ENCODE peak calls at places on chromosome 20, in nine cellular contexts. One of them, this sample, is unnamed.
A peak's percentile ranks its signal among the peaks of the same experiment; 100 is the strongest.

GRCh38 chr20:4484431-4485057 is 237.2 kb upstream of the PRND start:
- DNase-seq in tibial artery: no peak
- DNase-seq in Calu3: no peak
- DNase-seq in gastrocnemius medialis: no peak
- DNase-seq in fibroblast of lung: no peak
- DNase-seq in bronchial epithelial cell: no peak
- DNase-seq in heart left ventricle: no peak
- DNase-seq in psoas muscle: no peak
- DNase-seq in epithelial cell of esophagus: no peak
- DNase-seq in this sample: no peak

GRCh38 chr20:7579888-7580287 is 360.4 kb downstream of the HAO1 start:
- DNase-seq in gastrocnemius medialis: no peak
- DNase-seq in psoas muscle: no peak
- DNase-seq in heart left ventricle: no peak
- DNase-seq in Calu3: peak; percentile 8
- DNase-seq in epithelial cell of esophagus: peak; percentile 88
- DNase-seq in tibial artery: no peak
- DNase-seq in bronchial epithelial cell: peak; percentile 81
- DNase-seq in fibroblast of lung: no peak
- DNase-seq in this sample: no peak

GRCh38 chr20:13554076-13554475 is 84.7 kb downstream of the TASP1 start:
- DNase-seq in bronchial epithelial cell: no peak
- DNase-seq in gastrocnemius medialis: no peak
- DNase-seq in fibroblast of lung: peak; percentile 77
- DNase-seq in Calu3: no peak
- DNase-seq in epithelial cell of esophagus: no peak
- DNase-seq in tibial artery: no peak
- DNase-seq in psoas muscle: no peak
- DNase-seq in heart left ventricle: no peak
- DNase-seq in this sample: no peak

GRCh38 chr20:63496404-63497120 is 2.3 kb downstream of the EEF1A2 start:
- DNase-seq in Calu3: no peak
- DNase-seq in epithelial cell of esophagus: no peak
- DNase-seq in psoas muscle: peak; percentile 59
- DNase-seq in heart left ventricle: peak; percentile 52
- DNase-seq in bronchial epithelial cell: no peak
- DNase-seq in tibial artery: no peak
- DNase-seq in gastrocnemius medialis: peak; percentile 30
- DNase-seq in fibroblast of lung: no peak
- DNase-seq in this sample: no peak

GRCh38 chr20:40982415-40983145 is 46.0 kb upstream of the TOP1 start:
- DNase-seq in fibroblast of lung: no peak
- DNase-seq in heart left ventricle: no peak
- DNase-seq in epithelial cell of esophagus: no peak
- DNase-seq in bronchial epithelial cell: no peak
- DNase-seq in psoas muscle: no peak
- DNase-seq in tibial artery: no peak
- DNase-seq in Calu3: no peak
- DNase-seq in gastrocnemius medialis: no peak
- DNase-seq in this sample: no peak

GRCh38 chr20:49717693-49718092 is 4.0 kb upstream of the B4GALT5 start:
- DNase-seq in fibroblast of lung: no peak
- DNase-seq in bronchial epithelial cell: peak; percentile 78
- DNase-seq in heart left ventricle: no peak
- DNase-seq in Calu3: peak; percentile 55
- DNase-seq in tibial artery: no peak
- DNase-seq in psoas muscle: peak; percentile 59
- DNase-seq in epithelial cell of esophagus: peak; percentile 76
- DNase-seq in gastrocnemius medialis: peak; percentile 88
- DNase-seq in this sample: no peak

GRCh38 chr20:37598101-37598530 is 70.4 kb upstream of the BLCAP start:
- DNase-seq in tibial artery: no peak
- DNase-seq in bronchial epithelial cell: no peak
- DNase-seq in fibroblast of lung: no peak
- DNase-seq in heart left ventricle: no peak
- DNase-seq in epithelial cell of esophagus: no peak
- DNase-seq in psoas muscle: no peak
- DNase-seq in Calu3: no peak
- DNase-seq in gastrocnemius medialis: no peak
- DNase-seq in this sample: no peak

GRCh38 chr20:10508468-10509251 is 73.6 kb downstream of the SLX4IP start:
- DNase-seq in gastrocnemius medialis: no peak
- DNase-seq in bronchial epithelial cell: no peak
- DNase-seq in epithelial cell of esophagus: no peak
- DNase-seq in psoas muscle: peak; percentile 53
- DNase-seq in heart left ventricle: no peak
- DNase-seq in fibroblast of lung: peak; percentile 76
- DNase-seq in Calu3: no peak
- DNase-seq in tibial artery: peak; percentile 66
- DNase-seq in this sample: no peak

GRCh38 chr20:57278457-57278856 is 12.0 kb upstream of the BMP7 start:
- DNase-seq in tibial artery: no peak
- DNase-seq in psoas muscle: no peak
- DNase-seq in heart left ventricle: no peak
- DNase-seq in gastrocnemius medialis: no peak
- DNase-seq in bronchial epithelial cell: no peak
- DNase-seq in epithelial cell of esophagus: no peak
- DNase-seq in fibroblast of lung: no peak
- DNase-seq in Calu3: no peak
- DNase-seq in this sample: no peak

GRCh38 chr20:10239954-10240353 is 21.3 kb downstream of the SNAP25 start:
- DNase-seq in fibroblast of lung: no peak
- DNase-seq in psoas muscle: no peak
- DNase-seq in bronchial epithelial cell: peak; percentile 93
- DNase-seq in heart left ventricle: no peak
- DNase-seq in gastrocnemius medialis: no peak
- DNase-seq in tibial artery: no peak
- DNase-seq in Calu3: peak; percentile 76
- DNase-seq in epithelial cell of esophagus: peak; percentile 92
- DNase-seq in this sample: no peak

GRCh38 chr20:51563597-51564332 is 21.2 kb upstream of the NFATC2 start:
- DNase-seq in tibial artery: peak; percentile 74
- DNase-seq in gastrocnemius medialis: no peak
- DNase-seq in psoas muscle: peak; percentile 64
- DNase-seq in fibroblast of lung: peak; percentile 90
- DNase-seq in bronchial epithelial cell: peak; percentile 60
- DNase-seq in Calu3: peak; percentile 79
- DNase-seq in epithelial cell of esophagus: peak; percentile 54
- DNase-seq in heart left ventricle: peak; percentile 73
- DNase-seq in this sample: peak; percentile 61

GRCh38 chr20:58547527-58548475 is 32.6 kb upstream of the APCDD1L start:
- DNase-seq in Calu3: no peak
- DNase-seq in psoas muscle: no peak
- DNase-seq in fibroblast of lung: peak; percentile 89
- DNase-seq in epithelial cell of esophagus: peak; percentile 27
- DNase-seq in heart left ventricle: no peak
- DNase-seq in bronchial epithelial cell: peak; percentile 25
- DNase-seq in gastrocnemius medialis: no peak
- DNase-seq in tibial artery: no peak
- DNase-seq in this sample: no peak

GRCh38 chr20:24331939-24332338 is 137.5 kb upstream of the SYNDIG1 start:
- DNase-seq in heart left ventricle: no peak
- DNase-seq in psoas muscle: no peak
- DNase-seq in gastrocnemius medialis: no peak
- DNase-seq in fibroblast of lung: no peak
- DNase-seq in Calu3: no peak
- DNase-seq in bronchial epithelial cell: no peak
- DNase-seq in tibial artery: no peak
- DNase-seq in epithelial cell of esophagus: no peak
- DNase-seq in this sample: no peak

GRCh38 chr20:17043323-17043722 is 183.5 kb upstream of the PCSK2 start:
- DNase-seq in psoas muscle: no peak
- DNase-seq in bronchial epithelial cell: no peak
- DNase-seq in epithelial cell of esophagus: no peak
- DNase-seq in Calu3: no peak
- DNase-seq in gastrocnemius medialis: no peak
- DNase-seq in tibial artery: no peak
- DNase-seq in fibroblast of lung: no peak
- DNase-seq in heart left ventricle: no peak
- DNase-seq in this sample: no peak

GRCh38 chr20:23150304-23151007 is 64.3 kb upstream of the CD93 start:
- DNase-seq in bronchial epithelial cell: no peak
- DNase-seq in epithelial cell of esophagus: no peak
- DNase-seq in fibroblast of lung: no peak
- DNase-seq in heart left ventricle: no peak
- DNase-seq in Calu3: no peak
- DNase-seq in tibial artery: no peak
- DNase-seq in psoas muscle: peak; percentile 75
- DNase-seq in gastrocnemius medialis: peak; percentile 70
- DNase-seq in this sample: no peak

DNA sequence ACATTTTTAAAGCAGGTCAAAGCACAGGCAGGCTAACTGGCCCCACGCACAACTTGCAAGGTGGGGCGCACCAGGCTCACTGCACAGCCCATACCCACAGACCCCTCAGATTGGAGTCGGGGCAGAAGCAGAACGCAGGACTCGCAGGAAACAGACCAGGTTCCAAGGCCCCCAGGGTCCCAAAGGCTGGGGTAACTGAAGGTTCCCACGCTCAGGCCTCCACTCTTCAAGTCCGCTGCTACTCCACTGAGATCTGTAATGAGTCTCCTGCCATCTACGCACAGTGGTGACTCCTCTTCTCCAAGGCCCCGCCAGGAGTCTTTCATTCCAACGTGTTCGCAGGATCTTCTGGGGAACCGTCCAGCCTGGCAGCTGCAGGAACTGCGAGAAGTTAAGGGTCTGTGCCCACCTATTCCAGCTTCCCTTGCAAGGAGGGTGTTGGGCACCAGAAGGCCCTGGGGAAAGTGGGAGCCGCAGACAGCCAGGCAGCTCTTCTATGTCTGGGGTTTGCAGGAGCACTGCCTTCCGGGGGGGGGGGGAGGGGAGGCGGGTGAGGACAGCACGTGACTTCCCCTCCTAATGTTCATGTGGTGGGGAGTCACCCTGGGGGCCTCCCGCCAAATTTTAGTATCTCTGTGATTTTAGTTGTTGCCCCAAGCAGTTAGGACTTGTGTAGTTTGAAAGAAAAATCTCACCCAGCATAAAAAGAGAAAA is 2.0 kb upstream of the TAF4 start:
- DNase-seq in gastrocnemius medialis: no peak
- DNase-seq in tibial artery: no peak
- DNase-seq in Calu3: no peak
- DNase-seq in fibroblast of lung: no peak
- DNase-seq in epithelial cell of esophagus: no peak
- DNase-seq in bronchial epithelial cell: no peak
- DNase-seq in heart left ventricle: no peak
- DNase-seq in psoas muscle: no peak
- DNase-seq in this sample: no peak
- TF ChIP-seq CTCF in gastrocnemius medialis: no peak
- TF ChIP-seq CTCF in tibial artery: no peak
- TF ChIP-seq CTCF in Calu3: no peak
- TF ChIP-seq CTCF in fibroblast of lung: no peak
- TF ChIP-seq CTCF in epithelial cell of esophagus: no peak
- TF ChIP-seq CTCF in bronchial epithelial cell: no peak
- TF ChIP-seq CTCF in heart left ventricle: no peak
- TF ChIP-seq CTCF in psoas muscle: no peak
- TF ChIP-seq CTCF in this sample: no peak

DNA sequence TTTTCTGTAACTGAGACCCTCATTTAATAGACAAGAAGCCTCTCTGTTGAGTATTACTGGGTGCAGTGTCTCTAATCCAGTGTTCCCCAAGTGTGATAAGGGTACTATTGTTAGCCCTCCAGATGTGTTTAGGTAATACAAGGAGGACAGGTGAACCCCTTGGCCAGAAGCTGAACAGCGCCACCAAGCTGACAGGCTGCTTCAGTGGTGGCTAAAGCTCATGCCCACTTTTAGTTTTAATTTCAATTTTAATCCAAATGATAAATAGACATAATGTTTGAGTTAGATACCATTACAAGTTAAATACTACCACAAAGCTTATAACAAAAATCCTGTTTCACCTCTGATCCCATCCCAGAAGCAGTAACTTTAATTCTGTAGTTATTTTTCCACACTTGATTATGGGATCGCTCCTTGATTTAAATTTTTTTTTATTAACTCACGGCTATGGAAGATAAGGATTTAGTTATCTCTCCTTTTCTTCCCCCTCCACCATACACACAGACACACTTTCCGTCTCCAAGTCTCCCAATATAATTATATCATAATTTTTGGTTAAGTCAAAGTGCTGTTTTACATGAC is 8.3 kb upstream of the STK35 start:
- DNase-seq in Calu3: peak; percentile 42
- DNase-seq in gastrocnemius medialis: no peak
- DNase-seq in bronchial epithelial cell: peak; percentile 42
- DNase-seq in heart left ventricle: no peak
- DNase-seq in fibroblast of lung: no peak
- DNase-seq in tibial artery: no peak
- DNase-seq in epithelial cell of esophagus: peak; percentile 59
- DNase-seq in psoas muscle: no peak
- DNase-seq in this sample: no peak
- TF ChIP-seq CTCF in Calu3: peak; percentile 46
- TF ChIP-seq CTCF in gastrocnemius medialis: no peak
- TF ChIP-seq CTCF in bronchial epithelial cell: peak; percentile 71
- TF ChIP-seq CTCF in heart left ventricle: peak; percentile 47
- TF ChIP-seq CTCF in fibroblast of lung: peak; percentile 39
- TF ChIP-seq CTCF in tibial artery: peak; percentile 11
- TF ChIP-seq CTCF in epithelial cell of esophagus: peak; percentile 83
- TF ChIP-seq CTCF in psoas muscle: peak; percentile 31
- TF ChIP-seq CTCF in this sample: peak; percentile 35

GRCh38 chr20:2195614-2196013 is 94.0 kb downstream of the STK35 start:
- DNase-seq in epithelial cell of esophagus: peak; percentile 15
- DNase-seq in tibial artery: no peak
- DNase-seq in fibroblast of lung: no peak
- DNase-seq in psoas muscle: no peak
- DNase-seq in heart left ventricle: no peak
- DNase-seq in gastrocnemius medialis: no peak
- DNase-seq in bronchial epithelial cell: no peak
- DNase-seq in Calu3: no peak
- DNase-seq in this sample: no peak
- TF ChIP-seq CTCF in epithelial cell of esophagus: no peak
- TF ChIP-seq CTCF in tibial artery: no peak
- TF ChIP-seq CTCF in fibroblast of lung: no peak
- TF ChIP-seq CTCF in psoas muscle: no peak
- TF ChIP-seq CTCF in heart left ventricle: no peak
- TF ChIP-seq CTCF in gastrocnemius medialis: no peak
- TF ChIP-seq CTCF in bronchial epithelial cell: no peak
- TF ChIP-seq CTCF in Calu3: no peak
- TF ChIP-seq CTCF in this sample: no peak

GRCh38 chr20:42945194-42945593 is 244.5 kb downstream of the PTPRT start:
- DNase-seq in Calu3: no peak
- DNase-seq in tibial artery: no peak
- DNase-seq in fibroblast of lung: no peak
- DNase-seq in bronchial epithelial cell: no peak
- DNase-seq in heart left ventricle: no peak
- DNase-seq in psoas muscle: no peak
- DNase-seq in gastrocnemius medialis: no peak
- DNase-seq in epithelial cell of esophagus: no peak
- DNase-seq in this sample: no peak

GRCh38 chr20:42945595-42945994 is 244.1 kb downstream of the PTPRT start:
- DNase-seq in epithelial cell of esophagus: no peak
- DNase-seq in Calu3: no peak
- DNase-seq in fibroblast of lung: no peak
- DNase-seq in heart left ventricle: no peak
- DNase-seq in tibial artery: no peak
- DNase-seq in gastrocnemius medialis: no peak
- DNase-seq in psoas muscle: no peak
- DNase-seq in bronchial epithelial cell: no peak
- DNase-seq in this sample: no peak

GRCh38 chr20:42955713-42956112 is 234.0 kb downstream of the PTPRT start:
- DNase-seq in psoas muscle: no peak
- DNase-seq in heart left ventricle: no peak
- DNase-seq in fibroblast of lung: no peak
- DNase-seq in gastrocnemius medialis: no peak
- DNase-seq in epithelial cell of esophagus: no peak
- DNase-seq in tibial artery: no peak
- DNase-seq in Calu3: no peak
- DNase-seq in bronchial epithelial cell: no peak
- DNase-seq in this sample: no peak

GRCh38 chr20:42949865-42950264 is 239.8 kb downstream of the PTPRT start:
- DNase-seq in psoas muscle: no peak
- DNase-seq in gastrocnemius medialis: no peak
- DNase-seq in epithelial cell of esophagus: no peak
- DNase-seq in fibroblast of lung: no peak
- DNase-seq in Calu3: peak; percentile 27
- DNase-seq in tibial artery: no peak
- DNase-seq in bronchial epithelial cell: no peak
- DNase-seq in heart left ventricle: no peak
- DNase-seq in this sample: no peak
- TF ChIP-seq CTCF in psoas muscle: no peak
- TF ChIP-seq CTCF in gastrocnemius medialis: no peak
- TF ChIP-seq CTCF in epithelial cell of esophagus: no peak
- TF ChIP-seq CTCF in fibroblast of lung: no peak
- TF ChIP-seq CTCF in Calu3: peak; percentile 45
- TF ChIP-seq CTCF in tibial artery: no peak
- TF ChIP-seq CTCF in bronchial epithelial cell: no peak
- TF ChIP-seq CTCF in heart left ventricle: no peak
- TF ChIP-seq CTCF in this sample: no peak

This sample was measured in AG09319.